ENCODE peak calls at places on chromosomes 12 and 14, in seven cellular contexts. One of them, this sample, is unnamed.

GRCh38 chr12:69044887-69045286 is 111.9 kb upstream of the CPM start:
- DNase-seq in hippocampal formation: no peak
- DNase-seq in stimulated activated CD8-positive, alpha-beta memory T cell treated with anti-CD3 and anti-CD28 coated beads, Interleukin-15, amount 100 ng/mL, for 48 hours: no peak
- DNase-seq in activated naive CD4-positive, alpha-beta T cell: no peak
- DNase-seq in effector CD8-positive, alpha-beta T cell: no peak
- DNase-seq in dermis microvascular lymphatic vessel endothelial cell: no peak
- DNase-seq in choroid plexus epithelial cell: no peak
- DNase-seq in this sample: no peak

GRCh38 chr14:95156153-95156764 is 1.1 kb downstream of the DICER1 start:
- DNase-seq in effector CD8-positive, alpha-beta T cell: no peak
- DNase-seq in hippocampal formation: no peak
- DNase-seq in choroid plexus epithelial cell: peak; percentile 36
- DNase-seq in activated naive CD4-positive, alpha-beta T cell: no peak
- DNase-seq in dermis microvascular lymphatic vessel endothelial cell: no peak
- DNase-seq in stimulated activated CD8-positive, alpha-beta memory T cell treated with anti-CD3 and anti-CD28 coated beads, Interleukin-15, amount 100 ng/mL, for 48 hours: no peak
- DNase-seq in this sample: no peak

GRCh38 chr12:14289596-14289995 is 75.9 kb upstream of the ATF7IP start:
- DNase-seq in activated naive CD4-positive, alpha-beta T cell: no peak
- DNase-seq in dermis microvascular lymphatic vessel endothelial cell: no peak
- DNase-seq in effector CD8-positive, alpha-beta T cell: no peak
- DNase-seq in hippocampal formation: no peak
- DNase-seq in stimulated activated CD8-positive, alpha-beta memory T cell treated with anti-CD3 and anti-CD28 coated beads, Interleukin-15, amount 100 ng/mL, for 48 hours: no peak
- DNase-seq in choroid plexus epithelial cell: no peak
- DNase-seq in this sample: no peak

GRCh38 chr12:1130164-1130563 is 139.1 kb downstream of the ERC1 start:
- DNase-seq in effector CD8-positive, alpha-beta T cell: no peak
- DNase-seq in hippocampal formation: no peak
- DNase-seq in dermis microvascular lymphatic vessel endothelial cell: no peak
- DNase-seq in choroid plexus epithelial cell: peak; percentile 36
- DNase-seq in activated naive CD4-positive, alpha-beta T cell: no peak
- DNase-seq in stimulated activated CD8-positive, alpha-beta memory T cell treated with anti-CD3 and anti-CD28 coated beads, Interleukin-15, amount 100 ng/mL, for 48 hours: no peak
- DNase-seq in this sample: no peak

GRCh38 chr14:101707863-101708620 is 53.5 kb upstream of the PPP2R5C start:
- DNase-seq in activated naive CD4-positive, alpha-beta T cell: no peak
- DNase-seq in hippocampal formation: no peak
- DNase-seq in stimulated activated CD8-positive, alpha-beta memory T cell treated with anti-CD3 and anti-CD28 coated beads, Interleukin-15, amount 100 ng/mL, for 48 hours: no peak
- DNase-seq in dermis microvascular lymphatic vessel endothelial cell: no peak
- DNase-seq in effector CD8-positive, alpha-beta T cell: no peak
- DNase-seq in choroid plexus epithelial cell: no peak
- DNase-seq in this sample: no peak

GRCh38 chr14:39897657-39898056 is 465.4 kb upstream of the FBXO33 start:
- DNase-seq in effector CD8-positive, alpha-beta T cell: no peak
- DNase-seq in stimulated activated CD8-positive, alpha-beta memory T cell treated with anti-CD3 and anti-CD28 coated beads, Interleukin-15, amount 100 ng/mL, for 48 hours: no peak
- DNase-seq in choroid plexus epithelial cell: no peak
- DNase-seq in hippocampal formation: no peak
- DNase-seq in activated naive CD4-positive, alpha-beta T cell: no peak
- DNase-seq in dermis microvascular lymphatic vessel endothelial cell: no peak
- DNase-seq in this sample: no peak

GRCh38 chr12:122793685-122794106 is 19.3 kb downstream of the CCDC62 start:
- DNase-seq in choroid plexus epithelial cell: peak; percentile 76
- DNase-seq in activated naive CD4-positive, alpha-beta T cell: no peak
- DNase-seq in effector CD8-positive, alpha-beta T cell: no peak
- DNase-seq in stimulated activated CD8-positive, alpha-beta memory T cell treated with anti-CD3 and anti-CD28 coated beads, Interleukin-15, amount 100 ng/mL, for 48 hours: no peak
- DNase-seq in dermis microvascular lymphatic vessel endothelial cell: peak; percentile 55
- DNase-seq in hippocampal formation: no peak
- DNase-seq in this sample: peak; percentile 17

GRCh38 chr14:32457213-32457920 is 128.3 kb downstream of the AKAP6 start:
- DNase-seq in hippocampal formation: no peak
- DNase-seq in activated naive CD4-positive, alpha-beta T cell: no peak
- DNase-seq in choroid plexus epithelial cell: peak; percentile 89
- DNase-seq in stimulated activated CD8-positive, alpha-beta memory T cell treated with anti-CD3 and anti-CD28 coated beads, Interleukin-15, amount 100 ng/mL, for 48 hours: no peak
- DNase-seq in effector CD8-positive, alpha-beta T cell: no peak
- DNase-seq in dermis microvascular lymphatic vessel endothelial cell: no peak
- DNase-seq in this sample: no peak

GRCh38 chr12:28966049-28966778 is 182.9 kb upstream of the FAR2 start:
- DNase-seq in choroid plexus epithelial cell: peak; percentile 13
- DNase-seq in effector CD8-positive, alpha-beta T cell: no peak
- DNase-seq in stimulated activated CD8-positive, alpha-beta memory T cell treated with anti-CD3 and anti-CD28 coated beads, Interleukin-15, amount 100 ng/mL, for 48 hours: no peak
- DNase-seq in dermis microvascular lymphatic vessel endothelial cell: no peak
- DNase-seq in hippocampal formation: no peak
- DNase-seq in activated naive CD4-positive, alpha-beta T cell: no peak
- DNase-seq in this sample: no peak

GRCh38 chr12:70929029-70929428 is 8.5 kb upstream of the PTPRR start:
- DNase-seq in choroid plexus epithelial cell: no peak
- DNase-seq in effector CD8-positive, alpha-beta T cell: no peak
- DNase-seq in activated naive CD4-positive, alpha-beta T cell: no peak
- DNase-seq in dermis microvascular lymphatic vessel endothelial cell: no peak
- DNase-seq in hippocampal formation: no peak
- DNase-seq in stimulated activated CD8-positive, alpha-beta memory T cell treated with anti-CD3 and anti-CD28 coated beads, Interleukin-15, amount 100 ng/mL, for 48 hours: no peak
- DNase-seq in this sample: no peak

GRCh38 chr12:17358850-17359249 is 731.1 kb downstream of the RERGL start:
- DNase-seq in choroid plexus epithelial cell: no peak
- DNase-seq in activated naive CD4-positive, alpha-beta T cell: no peak
- DNase-seq in dermis microvascular lymphatic vessel endothelial cell: no peak
- DNase-seq in effector CD8-positive, alpha-beta T cell: no peak
- DNase-seq in stimulated activated CD8-positive, alpha-beta memory T cell treated with anti-CD3 and anti-CD28 coated beads, Interleukin-15, amount 100 ng/mL, for 48 hours: no peak
- DNase-seq in hippocampal formation: no peak
- DNase-seq in this sample: no peak

GRCh38 chr12:71321130-71321529 is 118.5 kb upstream of the LGR5 start:
- DNase-seq in stimulated activated CD8-positive, alpha-beta memory T cell treated with anti-CD3 and anti-CD28 coated beads, Interleukin-15, amount 100 ng/mL, for 48 hours: no peak
- DNase-seq in dermis microvascular lymphatic vessel endothelial cell: no peak
- DNase-seq in hippocampal formation: no peak
- DNase-seq in choroid plexus epithelial cell: no peak
- DNase-seq in effector CD8-positive, alpha-beta T cell: no peak
- DNase-seq in activated naive CD4-positive, alpha-beta T cell: no peak
- DNase-seq in this sample: no peak

GRCh38 chr12:116303929-116304328 is 26.4 kb upstream of the MED13L start:
- DNase-seq in hippocampal formation: no peak
- DNase-seq in activated naive CD4-positive, alpha-beta T cell: no peak
- DNase-seq in stimulated activated CD8-positive, alpha-beta memory T cell treated with anti-CD3 and anti-CD28 coated beads, Interleukin-15, amount 100 ng/mL, for 48 hours: no peak
- DNase-seq in effector CD8-positive, alpha-beta T cell: no peak
- DNase-seq in dermis microvascular lymphatic vessel endothelial cell: no peak
- DNase-seq in choroid plexus epithelial cell: peak; percentile 56
- DNase-seq in this sample: no peak

GRCh38 chr12:106205208-106206069 is 42.4 kb downstream of the CKAP4 start:
- DNase-seq in choroid plexus epithelial cell: no peak
- DNase-seq in activated naive CD4-positive, alpha-beta T cell: no peak
- DNase-seq in dermis microvascular lymphatic vessel endothelial cell: peak; percentile 3
- DNase-seq in effector CD8-positive, alpha-beta T cell: no peak
- DNase-seq in hippocampal formation: peak; percentile 15
- DNase-seq in stimulated activated CD8-positive, alpha-beta memory T cell treated with anti-CD3 and anti-CD28 coated beads, Interleukin-15, amount 100 ng/mL, for 48 hours: no peak
- DNase-seq in this sample: no peak

GRCh38 chr14:69313176-69313575 is 53.2 kb downstream of the GALNT16 start:
- DNase-seq in activated naive CD4-positive, alpha-beta T cell: no peak
- DNase-seq in effector CD8-positive, alpha-beta T cell: no peak
- DNase-seq in dermis microvascular lymphatic vessel endothelial cell: no peak
- DNase-seq in hippocampal formation: no peak
- DNase-seq in stimulated activated CD8-positive, alpha-beta memory T cell treated with anti-CD3 and anti-CD28 coated beads, Interleukin-15, amount 100 ng/mL, for 48 hours: no peak
- DNase-seq in choroid plexus epithelial cell: no peak
- DNase-seq in this sample: no peak

This sample was measured in COR-L47.